ENCODE peak calls at places on chromosomes 1 and 21, in four cellular contexts. H is K562, S is HepG2, L is GM12878. M is an unnamed sample.

GRCh38 chr1:67103548-67103947 is 31.2 kb downstream of the C1orf141 start:
- DNase-seq in H (no peak), S (no peak), L (no peak), M (no peak)

GRCh38 chr1:16068356-16069270 is 4.8 kb downstream of the FAM131C start:
- DNase-seq in H (no peak), S (no peak), L (no peak), M (no peak)

GRCh38 chr1:119275145-119275929 is 93.2 kb upstream of the HAO2 start:
- DNase-seq in H (peak; percentile 64), S (peak; percentile 45), L (no peak), M (peak; percentile 71)

GRCh38 chr21:45338326-45339017 is 50.8 kb upstream of the POFUT2 start:
- DNase-seq in H (no peak), S (no peak), L (no peak), M (no peak)

GRCh38 chr1:44318097-44319088 is 36.7 kb downstream of the ERI3 start:
- DNase-seq in H (peak; percentile 65), S (peak; percentile 34), L (no peak), M (peak; percentile 74)

GRCh38 chr1:1527092-1527816 is 13.2 kb downstream of the TMEM240 start:
- DNase-seq in H (no peak), S (no peak), L (no peak), M (no peak)

GRCh38 chr1:226691257-226691656 is 47.8 kb downstream of the ITPKB start:
- DNase-seq in H (no peak), S (no peak), L (no peak), M (no peak)

GRCh38 chr1:206551985-206552325 is 44.6 kb downstream of the RASSF5 start:
- DNase-seq in H (peak; percentile 40), S (no peak), L (no peak), M (no peak)

GRCh38 chr1:221284028-221284427 is 404.8 kb downstream of the HLX start:
- DNase-seq in H (no peak), S (no peak), L (no peak), M (no peak)

GRCh38 chr1:89888480-89889335 is 67.9 kb downstream of the LRRC8D start:
- DNase-seq in H (no peak), S (no peak), L (no peak), M (no peak)

GRCh38 chr1:62362952-62363325 is 43.7 kb upstream of the KANK4 start:
- DNase-seq in H (no peak), S (no peak), L (no peak), M (no peak)

GRCh38 chr1:193311226-193311948 is 125.0 kb upstream of the B3GALT2 start:
- DNase-seq in H (no peak), S (no peak), L (no peak), M (no peak)

GRCh38 chr1:33764149-33764548 is 99.7 kb upstream of the HMGB4 start:
- DNase-seq in H (no peak), S (no peak), L (no peak), M (no peak)

GRCh38 chr1:94115900-94116436 is 5.0 kb downstream of the ABCA4 start:
- DNase-seq in H (no peak), S (no peak), L (no peak), M (no peak)

GRCh38 chr1:203325004-203325417 is 19.7 kb downstream of the BTG2 start:
- DNase-seq in H (no peak), S (no peak), L (peak; percentile 94), M (no peak)

GRCh38 chr1:23575226-23575810 is 16.0 kb upstream of the ID3 start:
- DNase-seq in H (no peak), S (no peak), L (no peak), M (no peak)

GRCh38 chr1:164587617-164588367 is 28.8 kb downstream of the PBX1 start:
- DNase-seq in H (no peak), S (no peak), L (no peak), M (no peak)

GRCh38 chr1:61561666-61562065 is 163.3 kb downstream of the TM2D1 start:
- DNase-seq in H (no peak), S (no peak), L (no peak), M (no peak)

GRCh38 chr1:77037990-77038389 is 170.7 kb downstream of the ST6GALNAC5 start:
- DNase-seq in H (no peak), S (no peak), L (no peak), M (no peak)

GRCh38 chr1:163230827-163231226 is 28.1 kb upstream of the RGS5 start:
- DNase-seq in H (no peak), S (no peak), L (no peak), M (no peak)

GRCh38 chr1:94014635-94015488 is 105.6 kb upstream of the GCLM start:
- DNase-seq in H (no peak), S (no peak), L (no peak), M (no peak)

GRCh38 chr21:45318556-45319341 is 31.1 kb upstream of the POFUT2 start:
- DNase-seq in H (peak; percentile 95), S (peak; percentile 94), L (no peak), M (no peak)

GRCh38 chr1:46440478-46440877 is 46.4 kb downstream of the FAAH start:
- DNase-seq in H (no peak), S (no peak), L (no peak), M (no peak)

GRCh38 chr1:110915804-110916203 is 42.9 kb downstream of the CD53 start:
- DNase-seq in H (no peak), S (no peak), L (no peak), M (no peak)

GRCh38 chr1:70504821-70505193 is 93.7 kb downstream of the CTH start:
- DNase-seq in H (no peak), S (no peak), L (no peak), M (no peak)

GRCh38 chr1:193366764-193367507 is 180.5 kb upstream of the B3GALT2 start:
- DNase-seq in H (no peak), S (no peak), L (no peak), M (no peak)

DNA sequence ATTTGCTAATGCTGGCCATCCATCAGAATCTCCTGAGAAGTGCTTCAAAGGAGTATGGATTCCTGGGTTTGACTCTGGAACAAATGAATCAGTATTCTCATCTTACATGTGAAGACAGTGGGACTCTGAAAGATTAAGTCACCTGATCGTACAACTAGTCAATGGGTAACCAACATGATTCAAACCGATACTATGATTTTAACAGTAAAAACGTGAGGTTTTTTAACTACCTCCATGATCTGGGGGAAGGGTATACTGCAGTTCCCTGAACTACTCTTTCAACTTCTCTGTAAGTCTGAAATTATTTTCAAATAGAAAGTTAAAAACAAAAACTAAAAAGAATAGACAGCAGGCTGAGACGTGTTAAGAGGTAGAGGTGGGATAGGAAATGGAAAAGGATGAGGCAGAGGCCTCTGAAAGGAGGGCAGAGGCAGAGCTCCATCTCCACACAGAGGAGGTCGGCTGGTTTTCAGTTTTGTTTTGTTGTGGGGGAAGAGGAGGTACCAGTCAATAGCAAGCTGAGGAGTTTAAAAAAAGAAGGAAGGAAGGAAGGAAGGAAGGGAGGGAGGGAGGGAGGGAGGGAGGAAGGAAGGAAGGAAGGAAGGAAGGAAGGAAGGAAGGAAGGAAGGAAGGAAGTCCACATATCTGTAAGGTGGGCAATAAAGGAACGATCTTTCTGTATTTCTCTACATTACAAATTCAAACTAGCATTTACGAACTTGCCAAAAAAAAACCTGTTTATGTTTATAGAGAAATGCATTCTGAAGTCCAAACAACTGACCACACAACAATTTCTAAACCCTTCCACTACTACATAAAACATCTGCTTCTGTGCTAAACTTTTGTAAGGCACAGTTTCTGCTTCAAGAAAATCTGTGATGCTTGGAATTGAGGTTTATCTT is 213.1 kb downstream of the RERE start:
- DNase-seq in H (no peak), S (no peak), L (peak; percentile 82), M (no peak)
- TF ChIP-seq FOXM1 in H (no peak), S (no peak), L (peak; percentile 85), M (no peak)

GRCh38 chr1:222792744-222793143 is 22.1 kb upstream of the DISP1 start:
- DNase-seq in H (no peak), S (no peak), L (no peak), M (peak; percentile 45)
- TF ChIP-seq FOXM1 in H (no peak), S (no peak), L (no peak), M (no peak)

GRCh38 chr1:18602533-18603211 is 28.0 kb upstream of the PAX7 start:
- DNase-seq in H (no peak), S (no peak), L (no peak), M (no peak)

GRCh38 chr1:18603212-18603852 is 27.3 kb upstream of the PAX7 start:
- DNase-seq in H (no peak), S (no peak), L (no peak), M (no peak)

GRCh38 chr1:18608534-18608933 is 22.1 kb upstream of the PAX7 start:
- DNase-seq in H (no peak), S (no peak), L (no peak), M (no peak)

GRCh38 chr1:18607289-18607760 is 23.3 kb upstream of the PAX7 start:
- DNase-seq in H (no peak), S (no peak), L (no peak), M (no peak)

GRCh38 chr1:18606443-18607288 is 24.0 kb upstream of the PAX7 start:
- DNase-seq in H (no peak), S (no peak), L (no peak), M (no peak)
- TF ChIP-seq FOXM1 in H (no peak), S (no peak), L (no peak), M (no peak)

DNA sequence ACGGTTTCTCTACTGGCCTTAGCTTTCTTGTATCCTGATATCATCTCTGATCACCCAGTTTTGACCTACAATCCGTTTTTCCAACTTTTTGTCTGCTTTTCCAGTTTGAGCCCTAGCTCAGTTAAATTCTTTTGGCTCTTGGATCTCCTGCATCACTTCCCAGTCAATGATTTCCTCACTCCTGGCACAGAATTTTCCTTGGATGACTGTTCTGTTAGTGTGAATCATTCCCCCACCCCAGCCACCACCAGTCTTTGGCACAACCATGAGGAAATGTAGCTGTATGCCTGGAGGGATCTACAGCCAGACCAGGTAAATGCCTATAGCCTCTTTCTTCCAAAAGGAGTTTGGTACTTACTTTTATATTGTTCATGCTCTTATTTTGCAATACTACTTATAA is 187.2 kb upstream of the PTGFR start:
- DNase-seq in H (no peak), S (no peak), L (no peak), M (no peak)
- TF ChIP-seq FOXM1 in H (no peak), S (no peak), L (no peak), M (no peak)